ENCODE peak calls at places on chromosomes 13 and 19, in nine cellular contexts. R is NCI-H1092; L is stimulated activated CD4-positive, alpha-beta T cell treated with anti-CD3 and anti-CD28 coated beads, Interleukin-15, amount 100 ng/mL, for 48 hours; K is AG08396; D is GM19239; N is HTR-8/SVneo; A is PC-3; Q is adipocyte; I is stromal cell of bone marrow. O is an unnamed sample.
A peak's percentile ranks its signal among the peaks of the same experiment; 100 is the strongest.

GRCh38 chr19:35476149-35476548 is 14.1 kb downstream of the KRTDAP start:
- DNase-seq in R (no peak), L (no peak), K (no peak), D (no peak), N (no peak), A (no peak), Q (no peak), I (no peak), O (no peak)

GRCh38 chr19:42226886-42227285 is 6.8 kb downstream of the ZNF526 start:
- DNase-seq in R (no peak), L (no peak), K (peak; percentile 61), D (no peak), N (no peak), A (no peak), Q (no peak), I (no peak), O (no peak)

GRCh38 chr19:16467581-16467980 is 4.2 kb downstream of the EPS15L1 start:
- DNase-seq in R (no peak), L (no peak), K (no peak), D (no peak), N (no peak), A (no peak), Q (no peak), I (no peak), O (no peak)

GRCh38 chr19:30161770-30162169 is 210.4 kb upstream of the ZNF536 start:
- DNase-seq in R (no peak), L (no peak), K (no peak), D (no peak), N (no peak), A (no peak), Q (no peak), I (no peak), O (no peak)

GRCh38 chr13:75761373-75761772 is 125.2 kb downstream of the LMO7 start:
- DNase-seq in R (no peak), L (no peak), K (no peak), D (no peak), N (no peak), A (no peak), Q (no peak), I (no peak), O (no peak)

GRCh38 chr19:5684694-5685430 is 4.0 kb downstream of the HSD11B1L start:
- DNase-seq in R (no peak), L (no peak), K (no peak), D (no peak), N (no peak), A (no peak), Q (no peak), I (no peak), O (no peak)

GRCh38 chr13:112899618-112900600 is 69.1 kb upstream of the MCF2L start:
- DNase-seq in R (no peak), L (no peak), K (no peak), D (no peak), N (no peak), A (no peak), Q (no peak), I (no peak), O (no peak)

GRCh38 chr13:114315074-114315785 is 927 bp downstream of the CHAMP1 start:
- DNase-seq in R (no peak), L (no peak), K (no peak), D (no peak), N (no peak), A (no peak), Q (peak; percentile 19), I (no peak), O (no peak)

GRCh38 chr19:44718441-44719261 is 19.7 kb downstream of the CEACAM16 start:
- DNase-seq in R (no peak), L (no peak), K (peak; percentile 53), D (no peak), N (peak; percentile 58), A (peak; percentile 61), Q (peak; percentile 58), I (no peak), O (no peak)

GRCh38 chr19:28898279-28898678 is 314.7 kb downstream of the UQCRFS1 start:
- DNase-seq in R (no peak), L (no peak), K (no peak), D (no peak), N (no peak), A (no peak), Q (peak; percentile 26), I (peak; percentile 30), O (no peak)

GRCh38 chr19:41882568-41883462 is at the start of gene ARHGEF1:
- DNase-seq in R (no peak), L (no peak), K (peak; percentile 63), D (no peak), N (peak; percentile 49), A (peak; percentile 35), Q (peak; percentile 58), I (no peak), O (peak; percentile 72)

GRCh38 chr13:107450931-107451330 is 764.4 kb downstream of the LIG4 start:
- DNase-seq in R (no peak), L (no peak), K (peak; percentile 83), D (no peak), N (peak; percentile 55), A (peak; percentile 56), Q (peak; percentile 92), I (peak; percentile 98), O (no peak)

GRCh38 chr19:37867831-37868230 is 38.6 kb downstream of the WDR87 start:
- DNase-seq in R (no peak), L (no peak), K (peak; percentile 34), D (no peak), N (no peak), A (peak; percentile 44), Q (peak; percentile 40), I (no peak), O (no peak)

GRCh38 chr19:16386619-16387240 is 62.1 kb downstream of the KLF2 start:
- DNase-seq in R (no peak), L (no peak), K (peak; percentile 83), D (peak; percentile 64), N (peak; percentile 66), A (peak; percentile 60), Q (peak; percentile 69), I (peak; percentile 38), O (peak; percentile 68)

GRCh38 chr13:36924001-36924400 is 4.0 kb upstream of the SMAD9 start:
- DNase-seq in R (no peak), L (no peak), K (no peak), D (no peak), N (no peak), A (no peak), Q (no peak), I (no peak), O (no peak)

GRCh38 chr13:23547000-23547590 is 23.1 kb upstream of the TNFRSF19 start:
- DNase-seq in R (no peak), L (no peak), K (peak; percentile 38), D (no peak), N (no peak), A (no peak), Q (peak; percentile 54), I (peak; percentile 24), O (no peak)

GRCh38 chr13:92572190-92572589 is 654.4 kb upstream of the GPC6 start:
- DNase-seq in R (no peak), L (no peak), K (no peak), D (no peak), N (no peak), A (no peak), Q (no peak), I (no peak), O (no peak)

O was measured in 8988T.